ENCODE peak calls at places on chromosome 19, in seven cellular contexts. N, C, U, K, E, G and M are unnamed samples.

GRCh38 chr19:43611788-43612187 is at the start of gene SRRM5:
- DNase-seq in N (no peak), C (no peak), U (no peak), K (no peak), E (no peak), G (no peak), M (no peak)

GRCh38 chr19:42092350-42092749 is 16.4 kb downstream of the ZNF574 start:
- DNase-seq in N (peak; percentile 68), C (no peak), U (no peak), K (peak; percentile 78), E (no peak), G (no peak), M (peak; percentile 46)

GRCh38 chr19:38101723-38102122 is 122.3 kb downstream of the DPF1 start:
- DNase-seq in N (no peak), C (no peak), U (no peak), K (no peak), E (no peak), G (no peak), M (no peak)

GRCh38 chr19:48945415-48945814 is 9.3 kb upstream of the BAX start:
- DNase-seq in N (no peak), C (no peak), U (no peak), K (no peak), E (no peak), G (no peak), M (no peak)

GRCh38 chr19:48254529-48254970 is 1.2 kb downstream of the CARD8 start:
- DNase-seq in N (no peak), C (no peak), U (no peak), K (no peak), E (no peak), G (no peak), M (no peak)

GRCh38 chr19:9914001-9914314 is 22.4 kb downstream of the OLFM2 start:
- DNase-seq in N (no peak), C (no peak), U (no peak), K (no peak), E (no peak), G (no peak), M (no peak)

GRCh38 chr19:41993612-41994483 is at the start of gene ATP1A3:
- DNase-seq in N (peak; percentile 94), C (no peak), U (peak; percentile 81), K (peak; percentile 88), E (no peak), G (no peak), M (peak; percentile 60)

GRCh38 chr19:45753548-45753947 is 15.5 kb downstream of the SIX5 start:
- DNase-seq in N (no peak), C (no peak), U (peak; percentile 34), K (peak; percentile 77), E (no peak), G (no peak), M (no peak)

GRCh38 chr19:28847468-28847867 is 365.5 kb downstream of the UQCRFS1 start:
- DNase-seq in N (peak; percentile 26), C (peak; percentile 42), U (no peak), K (no peak), E (no peak), G (no peak), M (peak; percentile 41)

GRCh38 chr19:13794388-13794751 is 873 bp upstream of the ZSWIM4 start:
- DNase-seq in N (no peak), C (peak; percentile 97), U (peak; percentile 88), K (no peak), E (peak; percentile 88), G (peak; percentile 51), M (no peak)

GRCh38 chr19:15841875-15842569 is 26.6 kb upstream of the OR10H1 start:
- DNase-seq in N (no peak), C (no peak), U (no peak), K (no peak), E (no peak), G (no peak), M (peak; percentile 25)

GRCh38 chr19:54893406-54893805 is 12.5 kb upstream of the NCR1 start:
- DNase-seq in N (no peak), C (no peak), U (no peak), K (peak; percentile 76), E (no peak), G (no peak), M (no peak)

GRCh38 chr19:16363852-16364230 is 39.2 kb downstream of the KLF2 start:
- DNase-seq in N (no peak), C (no peak), U (no peak), K (no peak), E (no peak), G (no peak), M (no peak)

DNA sequence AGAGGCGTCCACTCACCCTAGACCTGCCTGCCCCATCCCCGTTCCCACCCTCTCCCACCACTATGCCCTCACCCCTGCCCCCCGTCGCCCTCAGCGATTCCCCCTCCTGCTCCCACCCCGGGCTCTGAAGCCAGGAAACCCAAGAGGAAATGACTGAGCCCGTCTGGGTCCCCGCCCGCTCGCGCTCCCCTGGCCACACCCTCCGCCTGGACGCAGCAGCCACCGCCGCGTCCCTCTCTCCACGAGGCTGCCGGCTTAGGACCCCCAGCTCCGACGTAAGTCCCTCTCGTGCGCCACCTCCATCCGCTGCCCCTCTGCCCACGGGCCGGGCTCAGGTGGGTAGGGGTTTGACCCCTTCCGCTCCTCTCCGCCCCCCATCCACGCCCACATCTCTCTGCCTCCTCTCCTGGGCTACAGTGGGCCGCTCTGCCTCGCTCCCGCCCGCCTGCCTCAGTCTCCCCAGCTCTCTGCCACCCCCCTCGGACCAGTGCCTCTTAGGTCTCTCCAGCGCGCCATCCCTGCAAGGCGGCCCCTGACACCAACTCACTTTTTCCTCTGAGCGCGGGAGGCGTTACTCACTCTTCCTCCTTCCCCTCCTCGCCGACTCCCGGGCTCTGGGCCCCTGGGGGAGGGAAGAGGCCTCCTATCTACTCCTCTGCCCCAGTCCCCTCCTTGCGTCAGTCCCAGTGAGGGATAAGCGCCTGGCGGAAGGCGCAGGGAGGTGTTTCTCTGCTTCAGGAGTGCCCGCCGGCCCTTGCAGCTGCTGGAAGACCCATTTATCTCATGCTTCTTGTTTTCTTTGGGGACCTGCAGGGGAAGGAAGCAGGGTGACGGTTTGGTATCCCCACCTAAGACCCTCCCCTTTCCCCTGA is at the start of gene FXYD5:
- DNase-seq in N (peak; percentile 95), C (peak; percentile 95), U (peak; percentile 85), K (peak; percentile 72), E (peak; percentile 63), G (no peak), M (peak; percentile 84)
- TF ChIP-seq POLR2A in N (peak; percentile 67), C (no peak), U (peak; percentile 50), K (no peak), E (peak; percentile 43), G (peak; percentile 12), M (peak; percentile 30)

DNA sequence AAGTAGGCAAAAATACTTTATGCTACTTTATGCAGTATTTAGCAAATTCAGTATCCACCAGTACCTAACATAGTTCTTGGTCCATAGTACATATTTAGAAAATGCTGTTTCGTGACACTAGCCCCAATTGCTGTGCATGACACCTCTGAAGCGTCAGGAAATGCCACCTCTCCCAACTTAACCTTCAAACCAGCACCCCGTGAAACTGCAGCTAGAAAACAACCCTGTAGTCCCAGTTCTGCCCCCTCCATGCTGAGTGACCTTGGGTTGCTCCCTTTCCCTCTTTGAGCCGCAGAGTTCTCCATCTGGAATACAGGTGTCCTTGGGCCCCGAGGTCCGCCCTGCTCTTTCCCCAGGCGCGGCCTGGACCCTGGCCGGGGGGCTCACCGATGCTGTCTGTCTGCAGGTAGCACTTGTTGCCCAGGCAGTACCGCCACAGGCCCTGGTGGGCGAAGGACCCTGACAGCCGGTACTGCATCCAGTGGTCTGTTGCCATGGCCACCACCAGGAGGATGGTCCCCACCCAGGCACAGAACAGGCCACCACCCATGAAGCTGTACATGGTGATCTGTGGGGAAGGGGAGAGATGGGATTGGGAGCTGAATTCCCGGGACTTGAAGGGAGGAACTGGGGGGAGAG is 773 bp downstream of the LIM2 start:
- DNase-seq in N (no peak), C (no peak), U (no peak), K (no peak), E (no peak), G (no peak), M (no peak)
- TF ChIP-seq POLR2A in N (no peak), C (no peak), U (no peak), K (no peak), E (no peak), G (no peak), M (no peak)

GRCh38 chr19:18373407-18373891 is 12.5 kb upstream of the GDF15 start:
- DNase-seq in N (no peak), C (no peak), U (no peak), K (no peak), E (no peak), G (no peak), M (no peak)

GRCh38 chr19:18377026-18377425 is 8.9 kb upstream of the GDF15 start:
- DNase-seq in N (no peak), C (no peak), U (no peak), K (no peak), E (no peak), G (no peak), M (no peak)

GRCh38 chr19:18368504-18369222 is 17.3 kb upstream of the GDF15 start:
- DNase-seq in N (no peak), C (no peak), U (no peak), K (no peak), E (no peak), G (no peak), M (no peak)

GRCh38 chr19:18373892-18374629 is 11.9 kb upstream of the GDF15 start:
- DNase-seq in N (peak; percentile 97), C (peak; percentile 98), U (peak; percentile 93), K (peak; percentile 86), E (peak; percentile 93), G (peak; percentile 88), M (peak; percentile 97)
- TF ChIP-seq POLR2A in N (no peak), C (no peak), U (no peak), K (peak; percentile 45), E (no peak), G (no peak), M (no peak)

DNA sequence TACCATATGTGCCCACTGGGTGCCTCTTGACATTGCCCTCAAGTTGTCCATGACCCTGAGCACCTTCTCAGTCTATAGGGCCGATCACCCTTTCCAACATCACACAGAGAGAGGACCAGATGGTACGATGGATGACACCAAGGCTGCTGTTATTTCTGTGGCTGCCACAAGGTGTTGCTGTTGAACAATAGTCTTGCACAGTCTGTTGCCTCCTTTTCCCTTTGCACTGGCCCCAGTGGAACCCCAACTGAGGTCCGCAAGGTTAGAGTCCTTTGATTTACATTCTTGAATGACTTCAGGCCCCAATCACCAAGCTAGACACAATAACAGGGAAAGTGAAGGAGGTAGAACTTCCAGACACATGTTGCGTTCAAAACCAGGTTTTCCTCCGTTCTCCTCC is 52.0 kb downstream of the TINCR start:
- DNase-seq in N (no peak), C (no peak), U (peak; percentile 4), K (peak; percentile 60), E (no peak), G (no peak), M (peak; percentile 18)
- TF ChIP-seq POLR2A in N (no peak), C (no peak), U (no peak), K (no peak), E (no peak), G (no peak), M (no peak)

GRCh38 chr19:56840452-56841193 is at the start of the genes PEG3 and ZIM2:
- DNase-seq in N (no peak), C (peak; percentile 90), U (peak; percentile 84), K (no peak), E (peak; percentile 87), G (no peak), M (no peak)
- TF ChIP-seq POLR2A in N (no peak), C (no peak), U (peak; percentile 57), K (no peak), E (peak; percentile 84), G (no peak), M (no peak)

GRCh38 chr19:40685563-40685962 is 4.9 kb downstream of the NUMBL start:
- DNase-seq in N (no peak), C (no peak), U (peak; percentile 26), K (no peak), E (no peak), G (no peak), M (no peak)
- TF ChIP-seq POLR2A in N (no peak), C (no peak), U (no peak), K (no peak), E (no peak), G (no peak), M (no peak)